ENCODE peak calls at places on chromosomes 13 and 19, in six cellular contexts. H, Y, T, A, F and V are unnamed samples.

GRCh38 chr19:17325881-17326594 is 8.6 kb downstream of the ANO8 start:
- DNase-seq in F (peak), Y (peak), H (no peak), A (no peak), T (no peak), V (no peak)

GRCh38 chr13:20412761-20413355 is 112.8 kb downstream of the CRYL1 start:
- DNase-seq in A (no peak), Y (no peak), T (no peak), H (no peak), F (peak), V (no peak)

GRCh38 chr13:102897371-102898138 is 51.7 kb downstream of the ERCC5 start:
- DNase-seq in F (no peak), H (no peak), T (no peak), Y (no peak), A (peak), V (peak)

GRCh38 chr13:69793803-69794453 is 313.7 kb upstream of the ATXN8OS start:
- DNase-seq in H (no peak), F (no peak), A (no peak), Y (no peak), T (no peak), V (no peak)

GRCh38 chr19:45161715-45162463 is 1.1 kb upstream of the NKPD1 start:
- DNase-seq in T (no peak), Y (no peak), F (no peak), A (peak), H (no peak), V (no peak)

GRCh38 chr19:49327878-49328544 is 3.0 kb upstream of the SLC6A16 start:
- DNase-seq in A (no peak), F (no peak), Y (no peak), T (no peak), H (no peak), V (no peak)

GRCh38 chr13:49319555-49320350 is 72.0 kb downstream of the CDADC1 start:
- DNase-seq in A (no peak), H (peak), T (no peak), Y (no peak), F (no peak), V (no peak)

GRCh38 chr13:44930907-44931676 is 58.2 kb downstream of the NUFIP1 start:
- DNase-seq in T (no peak), A (peak), F (no peak), H (no peak), Y (no peak), V (no peak)

GRCh38 chr13:49165798-49166752 is 54.1 kb upstream of the MLNR start:
- DNase-seq in F (no peak), H (no peak), T (no peak), A (no peak), Y (no peak), V (no peak)

GRCh38 chr19:43620061-43621001 is 902 bp upstream of the ZNF428 start:
- DNase-seq in H (no peak), T (no peak), F (no peak), A (no peak), Y (no peak), V (no peak)

GRCh38 chr13:24668955-24669354 is 11.3 kb upstream of the ATP12A start:
- DNase-seq in T (no peak), A (no peak), H (no peak), F (peak), Y (peak), V (no peak)

GRCh38 chr19:41994521-41994971 is 516 bp upstream of the ATP1A3 start:
- DNase-seq in F (no peak), H (no peak), A (no peak), Y (no peak), T (no peak), V (no peak)

DNA sequence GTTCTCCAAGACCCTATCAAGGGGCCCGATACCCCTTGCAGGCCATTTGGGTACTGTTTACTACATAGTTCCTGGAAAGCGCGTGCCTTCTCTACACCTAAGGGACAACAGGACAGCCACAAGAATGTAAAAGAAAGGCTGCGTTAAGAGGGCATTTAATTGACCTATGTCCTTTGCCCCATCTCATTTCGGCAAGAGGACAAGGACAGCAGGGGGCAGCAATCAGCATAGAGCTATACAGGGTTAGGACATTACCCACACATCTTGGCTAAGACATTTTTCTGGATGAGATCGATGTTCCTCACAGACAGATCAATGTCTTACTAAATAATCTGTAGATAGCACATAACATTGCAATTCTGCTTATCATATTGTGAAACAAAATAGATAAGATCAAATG is 41.2 kb downstream of the FLT3 start:
- DNase-seq in T (no peak), A (no peak), H (no peak), F (no peak), Y (no peak), V (no peak)
- TF ChIP-seq CTCF in T (no peak), A (peak), H (peak), F (no peak), Y (no peak), V (peak)

GRCh38 chr13:82976499-82976898 is 905.8 kb downstream of the SLITRK1 start:
- DNase-seq in H (no peak), A (no peak), T (no peak), Y (no peak), F (no peak), V (no peak)
- TF ChIP-seq CTCF in H (no peak), A (no peak), T (no peak), Y (no peak), F (no peak), V (no peak)

DNA sequence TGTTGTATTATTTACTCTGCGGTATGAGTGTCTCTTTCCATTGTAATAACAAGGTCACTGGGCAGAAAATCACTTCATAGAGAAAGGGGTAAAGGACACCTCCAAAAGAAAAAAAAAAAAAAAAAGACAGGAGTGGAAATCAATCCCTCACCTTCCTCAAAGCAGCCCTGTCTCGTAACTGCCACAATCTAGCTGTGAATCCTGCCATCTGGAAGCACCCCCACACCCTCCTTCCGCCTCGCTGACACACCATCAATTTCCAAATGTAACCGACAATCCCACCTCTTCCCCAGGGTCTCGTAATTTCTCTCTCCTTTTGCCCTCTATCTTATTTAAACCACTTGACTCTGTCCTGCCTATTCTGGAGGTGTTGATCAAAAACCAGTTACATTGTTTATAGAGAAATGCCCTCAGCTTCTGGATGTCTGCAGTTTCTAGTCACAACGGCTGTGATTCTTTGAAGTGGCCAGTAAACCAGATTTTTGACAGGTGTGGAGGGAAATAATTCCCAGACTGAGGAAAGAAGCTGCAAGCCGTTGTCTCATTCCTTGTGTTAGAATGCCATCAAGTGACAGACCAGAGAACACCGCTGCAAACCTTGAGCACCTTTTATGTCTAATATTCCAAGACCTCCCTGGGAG is 9.1 kb upstream of the POP4 start:
- DNase-seq in T (no peak), H (no peak), A (no peak), Y (no peak), F (no peak), V (no peak)
- TF ChIP-seq CTCF in T (no peak), H (no peak), A (no peak), Y (no peak), F (no peak), V (peak)

DNA sequence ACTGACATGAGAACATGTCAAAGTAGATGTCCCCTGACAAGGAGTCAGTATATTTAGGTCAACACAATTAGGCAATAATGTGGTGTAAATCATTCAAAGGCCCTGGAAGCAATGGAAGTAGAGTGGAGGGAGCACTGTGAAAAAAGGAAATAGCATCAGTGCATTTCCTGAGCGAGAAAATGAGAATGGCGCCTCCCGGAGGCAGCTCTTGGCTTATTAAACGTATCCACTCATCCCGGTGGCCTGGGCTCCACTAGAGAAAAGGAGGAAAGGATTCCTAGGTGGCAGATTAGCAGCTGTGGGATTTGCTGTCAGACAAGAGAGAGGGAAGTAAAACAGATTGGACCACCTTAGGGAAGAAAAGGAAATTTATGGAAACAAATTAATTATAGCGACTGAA is 173.7 kb upstream of the TMTC4 start:
- DNase-seq in F (no peak), T (no peak), H (no peak), Y (no peak), A (no peak), V (no peak)
- TF ChIP-seq CTCF in F (no peak), T (no peak), H (no peak), Y (no peak), A (no peak), V (no peak)

GRCh38 chr19:39858541-39858940 is 12.4 kb upstream of the FBL start:
- DNase-seq in T (peak), A (no peak), H (no peak), Y (no peak), F (no peak), V (peak)
- TF ChIP-seq CTCF in T (no peak), A (no peak), H (no peak), Y (no peak), F (no peak), V (peak)